ENCODE peak calls at places on chromosomes 7 and 10, in nine cellular contexts. U is mesendoderm; R is prostate gland; N is heart left ventricle; W is naive thymus-derived CD4-positive, alpha-beta T cell; F is AG04449; P is effector CD4-positive, alpha-beta T cell; T is AG04450; A is hepatic stellate cell. L is an unnamed sample.
A peak's percentile ranks its signal among the peaks of the same experiment; 100 is the strongest.

GRCh38 chr10:132560248-132560731 is 22.7 kb downstream of the INPP5A start:
- DNase-seq in U (no peak), R (no peak), N (no peak), W (no peak), F (no peak), P (no peak), T (no peak), A (no peak), L (no peak)

GRCh38 chr10:88975377-88975720 is 15.2 kb upstream of the FAS start:
- DNase-seq in U (no peak), R (no peak), N (no peak), W (no peak), F (no peak), P (no peak), T (no peak), A (no peak), L (no peak)

GRCh38 chr7:116777613-116778380 is 84.6 kb upstream of the CAPZA2 start:
- DNase-seq in U (no peak), R (no peak), N (no peak), W (no peak), F (peak; percentile 59), P (no peak), T (no peak), A (no peak), L (no peak)

GRCh38 chr10:103204353-103205255 is 11.5 kb upstream of the NT5C2 start:
- DNase-seq in U (peak; percentile 99), R (no peak), N (no peak), W (no peak), F (no peak), P (no peak), T (peak; percentile 10), A (no peak), L (no peak)

GRCh38 chr10:132648871-132649528 is 111.4 kb downstream of the INPP5A start:
- DNase-seq in U (no peak), R (no peak), N (no peak), W (no peak), F (no peak), P (no peak), T (no peak), A (no peak), L (no peak)

GRCh38 chr10:22133640-22134624 is 83.9 kb downstream of the EBLN1 start:
- DNase-seq in U (peak; percentile 61), R (no peak), N (no peak), W (no peak), F (no peak), P (no peak), T (no peak), A (no peak), L (peak; percentile 81)

GRCh38 chr10:133162178-133162909 is 2.3 kb downstream of the KNDC1 start:
- DNase-seq in U (no peak), R (no peak), N (no peak), W (no peak), F (no peak), P (no peak), T (no peak), A (no peak), L (no peak)

GRCh38 chr10:86968994-86969355 is 693 bp downstream of the ADIRF start:
- DNase-seq in U (no peak), R (no peak), N (peak; percentile 42), W (no peak), F (no peak), P (no peak), T (no peak), A (no peak), L (no peak)

GRCh38 chr10:109887272-109887671 is 36.0 kb downstream of the XPNPEP1 start:
- DNase-seq in U (no peak), R (no peak), N (no peak), W (no peak), F (no peak), P (no peak), T (no peak), A (no peak), L (no peak)

GRCh38 chr10:78864761-78865517 is 203.8 kb upstream of the ZMIZ1 start:
- DNase-seq in U (no peak), R (no peak), N (no peak), W (no peak), F (no peak), P (no peak), T (no peak), A (no peak), L (no peak)

GRCh38 chr7:50333266-50333665 is 28.8 kb downstream of the IKZF1 start:
- DNase-seq in U (peak; percentile 96), R (no peak), N (no peak), W (no peak), F (no peak), P (peak; percentile 44), T (no peak), A (no peak), L (no peak)